ENCODE peak calls at places on chromosomes 3 and 15, in eight cellular contexts. R, F, Q, H, L, D, U and V are unnamed samples.

GRCh38 chr3:43995078-43995928 is 246.4 kb upstream of the TOPAZ1 start:
- DNase-seq in F (no peak), R (no peak), U (no peak), Q (no peak), H (no peak), D (no peak), L (peak; percentile 40), V (peak; percentile 32)

GRCh38 chr15:62209821-62210220 is 44.7 kb upstream of the C2CD4B start:
- DNase-seq in D (no peak), U (no peak), L (peak; percentile 83), F (no peak), R (peak; percentile 80), H (no peak), Q (no peak), V (no peak)

GRCh38 chr3:122993573-122993972 is 34.0 kb downstream of the SEMA5B start:
- DNase-seq in Q (no peak), R (no peak), L (no peak), D (no peak), F (no peak), H (no peak), U (no peak), V (no peak)

GRCh38 chr3:37453393-37454391 is 279.3 kb upstream of the LRRFIP2 start:
- DNase-seq in D (no peak), U (no peak), F (no peak), Q (no peak), L (no peak), H (no peak), R (peak; percentile 41), V (no peak)

GRCh38 chr3:52372822-52373504 is 56.8 kb downstream of the DNAH1 start:
- DNase-seq in F (no peak), L (no peak), H (no peak), D (no peak), Q (peak; percentile 42), R (no peak), U (no peak), V (no peak)

GRCh38 chr15:60235951-60236710 is 161.7 kb downstream of the ANXA2 start:
- DNase-seq in Q (no peak), D (no peak), R (no peak), F (no peak), H (no peak), U (no peak), L (no peak), V (no peak)

GRCh38 chr3:48563382-48563918 is at the start of gene UCN2:
- DNase-seq in L (no peak), R (no peak), U (no peak), F (no peak), Q (no peak), D (no peak), H (no peak), V (no peak)

GRCh38 chr15:62606376-62607164 is 436.0 kb upstream of the TPM1 start:
- DNase-seq in D (no peak), U (no peak), L (peak; percentile 97), F (no peak), H (no peak), Q (no peak), R (no peak), V (no peak)

GRCh38 chr15:48671381-48672022 is 26.0 kb upstream of the FBN1 start:
- DNase-seq in U (no peak), D (no peak), L (peak; percentile 85), F (no peak), R (no peak), Q (no peak), H (no peak), V (no peak)

GRCh38 chr15:99916668-99917223 is 183.5 kb upstream of the LYSMD4 start:
- DNase-seq in F (no peak), D (no peak), U (no peak), L (no peak), Q (no peak), H (no peak), R (no peak), V (no peak)

GRCh38 chr3:105431171-105431570 is 64.5 kb downstream of the ALCAM start:
- DNase-seq in U (no peak), Q (no peak), D (no peak), F (no peak), H (no peak), L (no peak), R (no peak), V (no peak)

GRCh38 chr3:99789322-99789721 is 28.3 kb upstream of the CMSS1 start:
- DNase-seq in H (no peak), D (no peak), R (no peak), U (no peak), L (peak; percentile 44), F (no peak), Q (peak; percentile 6), V (no peak)

GRCh38 chr3:128355549-128355930 is 111.2 kb downstream of the DNAJB8 start:
- DNase-seq in F (no peak), D (no peak), R (no peak), L (no peak), H (no peak), Q (no peak), U (no peak), V (no peak)

GRCh38 chr3:189222927-189223706 is 51.3 kb downstream of the TPRG1 start:
- DNase-seq in D (no peak), Q (no peak), H (no peak), U (no peak), F (no peak), R (no peak), L (no peak), V (no peak)

GRCh38 chr15:29870495-29871151 is 48.4 kb upstream of the TJP1 start:
- DNase-seq in F (no peak), U (no peak), D (no peak), R (no peak), H (no peak), Q (no peak), L (no peak), V (no peak)

GRCh38 chr3:51904034-51904823 is 1.1 kb upstream of the IQCF1 start:
- DNase-seq in U (no peak), R (no peak), D (no peak), F (no peak), H (no peak), L (no peak), Q (no peak), V (no peak)

GRCh38 chr15:41256577-41257038 is 25.5 kb downstream of the CHP1 start:
- DNase-seq in H (no peak), U (no peak), D (no peak), F (no peak), Q (no peak), L (peak; percentile 40), R (peak; percentile 45), V (no peak)

GRCh38 chr15:61062268-61062667 is 166.8 kb downstream of the RORA start:
- DNase-seq in F (no peak), R (no peak), L (no peak), U (no peak), Q (no peak), D (no peak), H (no peak), V (no peak)

GRCh38 chr3:13463618-13464400 is 16.3 kb upstream of the HDAC11 start:
- DNase-seq in L (no peak), F (no peak), Q (no peak), R (no peak), H (no peak), U (no peak), D (no peak), V (no peak)